ENCODE peak calls at places on chromosome 17, in nine cellular contexts. Y, I, K, L, O, X, U, E and Q are unnamed samples.

GRCh38 chr17:3556239-3556904 is 1.2 kb downstream of the TRPV3 start:
- DNase-seq in Y (no peak), I (no peak), K (no peak), L (no peak), O (no peak), X (no peak), U (no peak), E (no peak), Q (no peak)

GRCh38 chr17:65783845-65784334 is 222.4 kb upstream of the AXIN2 start:
- DNase-seq in Y (no peak), I (peak; percentile 42), K (no peak), L (peak; percentile 85), O (no peak), X (no peak), U (no peak), E (no peak), Q (peak; percentile 98)

GRCh38 chr17:82600731-82601446 is 47.4 kb downstream of the WDR45B start:
- DNase-seq in Y (no peak), I (no peak), K (no peak), L (no peak), O (no peak), X (no peak), U (no peak), E (no peak), Q (no peak)

GRCh38 chr17:9576521-9577401 is at the start of gene CFAP52:
- DNase-seq in Y (peak; percentile 45), I (peak; percentile 90), K (peak; percentile 85), L (peak; percentile 81), O (peak; percentile 71), X (peak; percentile 89), U (peak; percentile 63), E (peak; percentile 48), Q (peak; percentile 64)

GRCh38 chr17:9241371-9241712 is 220.0 kb downstream of the NTN1 start:
- DNase-seq in Y (no peak), I (peak; percentile 42), K (no peak), L (no peak), O (peak; percentile 52), X (peak; percentile 76), U (no peak), E (no peak), Q (no peak)

GRCh38 chr17:48093341-48094045 is 7.8 kb downstream of the CBX1 start:
- DNase-seq in Y (no peak), I (no peak), K (no peak), L (no peak), O (no peak), X (no peak), U (no peak), E (no peak), Q (no peak)

GRCh38 chr17:9700754-9701476 is 55.6 kb downstream of the USP43 start:
- DNase-seq in Y (no peak), I (no peak), K (no peak), L (no peak), O (no peak), X (no peak), U (no peak), E (no peak), Q (no peak)

GRCh38 chr17:67582632-67583230 is 135.0 kb upstream of the NOL11 start:
- DNase-seq in Y (no peak), I (no peak), K (peak; percentile 20), L (peak; percentile 45), O (no peak), X (no peak), U (no peak), E (no peak), Q (no peak)

GRCh38 chr17:65660947-65661346 is 99.5 kb upstream of the AXIN2 start:
- DNase-seq in Y (no peak), I (peak; percentile 53), K (no peak), L (peak; percentile 35), O (no peak), X (no peak), U (no peak), E (no peak), Q (peak; percentile 39)